ENCODE peak calls at places on chromosomes 6 and 20, in nine cellular contexts. Z is neural progenitor cell; D is brain microvascular endothelial cell; E is effector memory CD4-positive, alpha-beta T cell; P is CD4-positive, alpha-beta T cell; M is neuronal stem cell; B is mesendoderm; J is IMR-90; W is sigmoid colon. R is an unnamed sample.

GRCh38 chr6:150684161-150684560 is 84.5 kb downstream of the PLEKHG1 start:
- DNase-seq in Z (no peak), D (no peak), E (no peak), P (no peak), M (no peak), B (no peak), J (no peak), W (no peak), R (no peak)

GRCh38 chr20:57445298-57445697 is 54.1 kb downstream of the RBM38 start:
- DNase-seq in Z (no peak), D (no peak), E (no peak), P (no peak), M (no peak), B (no peak), J (peak; percentile 76), W (peak; percentile 96), R (no peak)

GRCh38 chr20:32281711-32282110 is 4.3 kb downstream of the KIF3B start:
- DNase-seq in Z (no peak), D (no peak), E (no peak), P (no peak), M (no peak), B (no peak), J (no peak), W (no peak), R (no peak)

GRCh38 chr6:148500402-148500801 is 157.8 kb downstream of the SASH1 start:
- DNase-seq in Z (no peak), D (no peak), E (no peak), P (no peak), M (no peak), B (no peak), J (no peak), W (no peak), R (no peak)

GRCh38 chr6:117592983-117593759 is 9.1 kb downstream of the GOPC start:
- DNase-seq in Z (no peak), D (no peak), E (no peak), P (no peak), M (no peak), B (no peak), J (no peak), W (no peak), R (no peak)

GRCh38 chr6:141492885-141493284 is 639.8 kb upstream of the GJE1 start:
- DNase-seq in Z (no peak), D (no peak), E (no peak), P (no peak), M (no peak), B (no peak), J (no peak), W (no peak), R (peak; percentile 20)

GRCh38 chr20:35446356-35447078 is 8.5 kb upstream of the GDF5 start:
- DNase-seq in Z (no peak), D (no peak), E (no peak), P (no peak), M (no peak), B (no peak), J (no peak), W (no peak), R (no peak)

GRCh38 chr6:1605822-1606532 is 3.7 kb upstream of the FOXC1 start:
- DNase-seq in Z (peak; percentile 56), D (no peak), E (no peak), P (no peak), M (no peak), B (no peak), J (no peak), W (peak; percentile 65), R (no peak)

GRCh38 chr6:168506460-168506859 is 65.5 kb downstream of the SMOC2 start:
- DNase-seq in Z (no peak), D (no peak), E (no peak), P (no peak), M (no peak), B (no peak), J (no peak), W (no peak), R (no peak)

GRCh38 chr6:1285589-1286340 is 26.1 kb upstream of the FOXQ1 start:
- DNase-seq in Z (no peak), D (peak; percentile 41), E (no peak), P (no peak), M (no peak), B (peak; percentile 30), J (peak; percentile 71), W (no peak), R (peak; percentile 44)

GRCh38 chr6:106145741-106146227 is 59.6 kb downstream of the PRDM1 start:
- DNase-seq in Z (peak; percentile 27), D (peak; percentile 11), E (no peak), P (no peak), M (no peak), B (peak; percentile 65), J (peak; percentile 59), W (no peak), R (no peak)

GRCh38 chr20:63089051-63089907 is 82.5 kb upstream of the BHLHE23 start:
- DNase-seq in Z (no peak), D (no peak), E (no peak), P (no peak), M (no peak), B (no peak), J (no peak), W (peak; percentile 50), R (no peak)

GRCh38 chr20:47971321-47971781 is 186.1 kb upstream of the SULF2 start:
- DNase-seq in Z (no peak), D (no peak), E (no peak), P (no peak), M (no peak), B (no peak), J (no peak), W (no peak), R (no peak)

GRCh38 chr6:100462990-100463684 is 1.6 kb downstream of the SIM1 start:
- DNase-seq in Z (no peak), D (no peak), E (no peak), P (no peak), M (no peak), B (no peak), J (no peak), W (no peak), R (no peak)

GRCh38 chr20:31630187-31630790 is 7.4 kb upstream of the COX4I2 start:
- DNase-seq in Z (no peak), D (no peak), E (no peak), P (no peak), M (no peak), B (no peak), J (no peak), W (no peak), R (no peak)

GRCh38 chr6:135901776-135902524 is 50.4 kb downstream of the PDE7B start:
- DNase-seq in Z (no peak), D (peak; percentile 79), E (no peak), P (no peak), M (no peak), B (no peak), J (peak; percentile 96), W (peak; percentile 69), R (no peak)
- H3K27ac ChIP-seq in Z (no peak overlapping the region), D (peak overlapping the region; percentile 59), E (no peak overlapping the region), P (no peak overlapping the region), M (no peak overlapping the region), B (no peak overlapping the region), J (peak overlapping the region; percentile 97), W (peak overlapping the region; percentile 7), R (no peak overlapping the region)

GRCh38 chr6:19153270-19153980 is 683.7 kb upstream of the ID4 start:
- DNase-seq in Z (no peak), D (peak; percentile 76), E (no peak), P (no peak), M (no peak), B (no peak), J (no peak), W (no peak), R (no peak)
- H3K27ac ChIP-seq in Z (no peak overlapping the region), D (peak overlapping the region; percentile 88), E (no peak overlapping the region), P (no peak overlapping the region), M (no peak overlapping the region), B (no peak overlapping the region), J (no peak overlapping the region), W (peak overlapping the region; percentile 32), R (no peak overlapping the region)

GRCh38 chr6:144314562-144314961 is 29.4 kb downstream of the UTRN start:
- DNase-seq in Z (no peak), D (no peak), E (no peak), P (no peak), M (no peak), B (no peak), J (no peak), W (no peak), R (no peak)
- H3K27ac ChIP-seq in Z (no peak overlapping the region), D (peak overlapping the region; percentile 40), E (no peak overlapping the region), P (no peak overlapping the region), M (no peak overlapping the region), B (no peak overlapping the region), J (no peak overlapping the region), W (no peak overlapping the region), R (no peak overlapping the region)

DNA sequence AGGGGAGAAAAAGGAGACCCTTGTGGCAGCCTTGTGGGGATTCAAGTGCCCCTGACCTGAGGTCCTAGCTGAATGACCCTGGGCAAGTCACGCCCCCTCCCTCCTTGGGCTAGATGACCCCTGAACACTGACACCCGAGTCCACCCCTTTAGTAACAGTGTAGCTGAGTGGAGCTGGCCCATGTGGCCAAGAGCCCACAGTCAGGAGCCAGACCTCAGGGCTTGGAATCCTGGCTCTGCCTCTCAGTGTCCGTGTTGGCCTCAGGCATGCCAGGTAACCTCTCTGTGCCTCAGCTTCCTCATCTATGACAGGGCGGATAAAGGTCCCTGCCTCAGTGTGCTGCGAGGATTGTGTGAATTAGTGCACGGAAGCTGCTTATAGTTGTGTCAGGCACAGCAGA is 14.3 kb downstream of the IP6K3 start:
- DNase-seq in Z (no peak), D (no peak), E (no peak), P (no peak), M (no peak), B (no peak), J (no peak), W (no peak), R (no peak)
- H3K27ac ChIP-seq in Z (no peak overlapping the region), D (no peak overlapping the region), E (no peak overlapping the region), P (no peak overlapping the region), M (no peak overlapping the region), B (no peak overlapping the region), J (no peak overlapping the region), W (no peak overlapping the region), R (no peak overlapping the region)

GRCh38 chr6:36488221-36488620 is 45.4 kb downstream of the KCTD20 start:
- DNase-seq in Z (no peak), D (no peak), E (no peak), P (no peak), M (no peak), B (no peak), J (no peak), W (no peak), R (no peak)
- H3K27ac ChIP-seq in Z (no peak overlapping the region), D (no peak overlapping the region), E (no peak overlapping the region), P (no peak overlapping the region), M (no peak overlapping the region), B (no peak overlapping the region), J (no peak overlapping the region), W (no peak overlapping the region), R (no peak overlapping the region)

DNA sequence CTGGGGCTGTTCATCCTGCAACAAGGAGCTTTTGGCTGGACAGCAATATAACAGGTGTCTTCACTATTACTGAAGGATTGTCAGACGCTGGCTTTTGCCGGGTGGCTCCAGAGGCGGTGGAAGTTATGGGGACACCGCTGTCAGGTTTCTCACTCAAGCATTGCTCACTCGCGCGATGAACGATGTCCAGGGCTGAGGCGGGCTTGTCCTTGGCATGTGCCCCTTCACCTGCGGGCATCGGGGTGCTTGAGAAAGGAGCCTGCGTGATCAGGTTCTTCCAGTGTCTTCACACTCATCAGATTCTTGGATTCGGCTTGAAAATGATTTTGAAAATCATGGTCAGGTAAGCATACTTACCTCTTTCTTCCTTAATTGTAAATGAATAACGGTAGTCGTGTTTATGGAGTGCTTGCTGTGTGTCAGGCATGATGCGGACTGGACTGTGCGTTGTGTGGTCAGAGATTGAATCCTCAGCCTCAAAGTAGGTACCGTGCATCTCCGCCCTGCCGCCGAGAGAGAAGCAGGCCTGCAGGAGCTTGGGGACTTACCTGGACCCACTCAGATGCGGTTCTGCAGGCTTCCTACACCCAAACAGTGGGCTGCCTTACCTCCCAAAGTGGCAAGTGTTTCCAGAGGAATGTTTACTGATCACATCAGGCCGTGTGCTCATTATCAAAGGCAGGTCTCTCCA is 18.3 kb upstream of the PYGB start:
- DNase-seq in Z (no peak), D (no peak), E (no peak), P (no peak), M (no peak), B (no peak), J (no peak), W (no peak), R (no peak)
- H3K27ac ChIP-seq in Z (no peak overlapping the region), D (no peak overlapping the region), E (no peak overlapping the region), P (no peak overlapping the region), M (no peak overlapping the region), B (no peak overlapping the region), J (no peak overlapping the region), W (peak overlapping the region; percentile 76), R (no peak overlapping the region)